ENCODE peak calls at places on chromosome 15, in seven cellular contexts. X is HepG2, E is transverse colon, V is endothelial cell of umbilical vein, C is HCT116, N is H1, O is sigmoid colon. S is an unnamed sample. For H3K4me1, the result is how much of the 10 kb centered on the place peaks cover.

GRCh38 chr15:88126695-88127476 is 129.7 kb downstream of the NTRK3 start:
- DNase-seq in N (no peak), O (no peak), E (no peak), C (no peak), V (no peak), X (no peak), S (no peak)

GRCh38 chr15:69194854-69195253 is 34.4 kb downstream of the GLCE start:
- DNase-seq in N (no peak), X (peak), O (no peak), C (no peak), E (no peak), V (peak), S (no peak)

GRCh38 chr15:96285715-96286367 is 44.7 kb upstream of the NR2F2 start:
- DNase-seq in E (no peak), V (no peak), C (no peak), X (no peak), N (no peak), O (no peak), S (no peak)

GRCh38 chr15:100263721-100264455 is 77.9 kb downstream of the ADAMTS17 start:
- DNase-seq in X (no peak), V (no peak), N (no peak), E (no peak), O (no peak), C (no peak), S (no peak)

GRCh38 chr15:100711479-100712130 is 109.2 kb downstream of the ASB7 start:
- DNase-seq in E (no peak), C (no peak), X (no peak), N (no peak), V (no peak), O (peak), S (no peak)

GRCh38 chr15:38642689-38643270 is 78.2 kb upstream of the RASGRP1 start:
- DNase-seq in V (no peak), N (no peak), E (no peak), O (no peak), C (no peak), X (no peak), S (no peak)

GRCh38 chr15:29690765-29691475 is 131.3 kb downstream of the TJP1 start:
- DNase-seq in X (peak), C (no peak), V (no peak), E (no peak), O (no peak), N (no peak), S (no peak)

GRCh38 chr15:74170845-74171578 is 2.5 kb upstream of the ISLR start:
- DNase-seq in E (no peak), N (no peak), O (peak), X (no peak), C (no peak), V (no peak), S (no peak)

GRCh38 chr15:25848769-25849430 is 14.2 kb downstream of the ATP10A start:
- DNase-seq in N (no peak), V (no peak), O (no peak), E (no peak), X (no peak), C (no peak), S (no peak)

GRCh38 chr15:35690698-35691116 is 144.7 kb upstream of the DPH6 start:
- DNase-seq in V (peak), C (no peak), O (no peak), N (no peak), E (no peak), X (no peak), S (no peak)

GRCh38 chr15:101185770-101186169 is 66.1 kb downstream of the CHSY1 start:
- DNase-seq in O (no peak), C (no peak), N (no peak), X (no peak), E (no peak), V (no peak), S (no peak)

GRCh38 chr15:34796847-34797246 is 1.5 kb upstream of the ACTC1 start:
- DNase-seq in O (no peak), V (no peak), E (no peak), X (no peak), C (no peak), N (no peak), S (no peak)

GRCh38 chr15:69305204-69305931 is 6.7 kb downstream of the PAQR5 start:
- DNase-seq in C (peak), X (peak), E (peak), V (peak), O (no peak), N (no peak), S (peak)

GRCh38 chr15:101092186-101092866 is 159.5 kb downstream of the CHSY1 start:
- DNase-seq in C (no peak), O (no peak), E (no peak), N (no peak), V (no peak), X (no peak), S (no peak)

GRCh38 chr15:74055804-74056203 is 26.5 kb downstream of the GOLGA6A start:
- DNase-seq in O (no peak), E (no peak), C (no peak), N (no peak), V (no peak), X (no peak), S (peak)

GRCh38 chr15:38854506-38854905 is 289.9 kb upstream of the RASGRP1 start:
- DNase-seq in V (no peak), O (no peak), C (no peak), E (no peak), X (no peak), N (no peak), S (no peak)

GRCh38 chr15:100879461-100880138 is at the start of gene ALDH1A3:
- DNase-seq in E (peak), O (peak), X (no peak), C (peak), N (no peak), V (no peak), S (peak)

GRCh38 chr15:76903251-76903681 is 1.9 kb downstream of the SCAPER start:
- DNase-seq in X (peak), C (peak), V (peak), N (no peak), O (no peak), E (no peak), S (no peak)

GRCh38 chr15:76901965-76902364 is 3.2 kb downstream of the SCAPER start:
- DNase-seq in O (no peak), X (no peak), N (no peak), E (no peak), V (no peak), C (no peak), S (no peak)

GRCh38 chr15:76905855-76906254 is 715 bp upstream of the SCAPER start:
- DNase-seq in C (no peak), E (no peak), O (no peak), X (no peak), V (no peak), N (no peak), S (no peak)

GRCh38 chr15:76904461-76905012 is 603 bp downstream of the SCAPER start:
- DNase-seq in V (peak), E (peak), C (no peak), O (peak), X (peak), N (no peak), S (no peak)

GRCh38 chr15:76905013-76905839 is at the start of gene SCAPER:
- DNase-seq in O (peak), X (peak), E (peak), V (peak), C (peak), N (peak), S (peak)
- TF ChIP-seq POLR2A in O (peak), X (no peak), E (peak), V (peak), C (no peak), N (peak), S (no peak)

DNA sequence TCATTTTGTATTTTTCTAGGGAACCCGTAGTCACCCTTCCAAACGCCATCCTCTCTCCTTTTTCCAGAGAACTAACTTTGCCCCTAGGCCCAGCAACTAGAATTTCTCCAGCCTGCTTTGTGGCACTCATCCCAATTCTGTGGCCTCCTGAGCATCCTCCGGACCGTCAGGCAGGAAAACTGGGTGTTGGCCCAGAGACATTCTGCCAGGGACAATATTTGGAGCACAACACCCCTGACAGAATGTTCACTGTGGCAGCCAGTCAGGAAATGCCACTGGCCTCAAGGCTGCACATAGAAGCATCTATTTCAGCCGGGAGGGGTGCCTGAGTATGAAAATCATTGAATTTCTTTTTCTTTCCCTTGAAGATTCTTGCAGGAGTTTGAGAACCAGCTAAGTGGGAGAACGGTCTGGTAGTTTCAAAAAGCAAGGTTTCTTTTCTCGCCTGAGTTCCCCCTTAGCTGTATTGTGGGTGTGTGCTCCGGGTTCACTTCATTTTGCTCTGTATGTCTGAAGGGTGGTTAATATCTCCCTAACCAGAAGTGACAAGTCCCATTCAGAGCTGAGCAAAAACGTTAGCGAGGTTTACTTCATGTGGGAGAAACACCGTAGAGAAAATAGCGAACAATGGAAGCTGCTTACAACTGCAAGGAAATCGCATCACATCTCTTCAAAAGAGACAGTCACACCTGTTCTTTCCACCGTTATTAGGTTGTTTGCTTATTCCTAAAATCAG is 108.1 kb upstream of the TPM1 start:
- DNase-seq in O (no peak), X (no peak), V (no peak), C (no peak), E (no peak), N (peak), S (no peak)
- H3K4me3 ChIP-seq in O (no peak), X (no peak), V (no peak), C (no peak), E (no peak), N (no peak), S (no peak)

DNA sequence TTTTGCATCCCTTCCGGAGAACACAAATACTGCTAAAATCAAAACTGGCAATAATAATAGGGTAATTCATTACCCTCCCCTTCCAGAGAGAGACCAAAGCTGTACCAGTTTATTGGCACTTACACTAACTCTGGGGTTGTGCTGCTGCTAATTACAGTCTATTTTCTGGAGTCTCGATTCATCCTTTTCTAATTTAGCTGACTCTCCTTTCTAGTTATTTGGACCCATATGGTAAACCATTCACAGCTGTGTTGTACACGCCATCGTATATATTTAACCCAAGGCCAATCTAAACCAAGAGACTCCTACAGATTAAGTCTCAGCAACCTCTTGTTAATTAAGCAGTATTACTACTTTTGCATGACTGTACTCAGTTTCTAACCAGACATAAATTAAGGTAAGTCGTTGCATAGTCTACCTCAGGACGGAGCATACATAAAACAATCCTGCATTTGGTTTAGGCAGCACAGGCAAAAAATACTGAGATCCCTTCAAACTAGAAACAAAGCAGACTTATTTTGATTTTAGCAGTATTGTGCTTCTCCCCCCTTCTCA is 22.5 kb downstream of the ANXA2 start:
- DNase-seq in N (no peak), X (no peak), C (no peak), E (no peak), O (no peak), V (no peak), S (no peak)
- H3K4me1 ChIP-seq in N (under half), X (half or more), C (half or more), E (half or more), O (half or more), V (half or more), S (half or more)

GRCh38 chr15:62165029-62165792 is at the start of gene C2CD4B:
- DNase-seq in C (no peak), X (no peak), N (peak), O (no peak), V (peak), E (peak), S (peak)

GRCh38 chr15:62163397-62163796 is 1.7 kb downstream of the C2CD4B start:
- DNase-seq in V (peak), C (no peak), E (no peak), X (no peak), O (no peak), N (no peak), S (no peak)

GRCh38 chr15:62165793-62166380 is 802 bp upstream of the C2CD4B start:
- DNase-seq in C (no peak), X (no peak), V (peak), N (no peak), E (no peak), O (no peak), S (no peak)

GRCh38 chr15:62163847-62164499 is 1.1 kb downstream of the C2CD4B start:
- DNase-seq in V (peak), O (no peak), C (no peak), N (peak), X (no peak), E (peak), S (no peak)

DNA sequence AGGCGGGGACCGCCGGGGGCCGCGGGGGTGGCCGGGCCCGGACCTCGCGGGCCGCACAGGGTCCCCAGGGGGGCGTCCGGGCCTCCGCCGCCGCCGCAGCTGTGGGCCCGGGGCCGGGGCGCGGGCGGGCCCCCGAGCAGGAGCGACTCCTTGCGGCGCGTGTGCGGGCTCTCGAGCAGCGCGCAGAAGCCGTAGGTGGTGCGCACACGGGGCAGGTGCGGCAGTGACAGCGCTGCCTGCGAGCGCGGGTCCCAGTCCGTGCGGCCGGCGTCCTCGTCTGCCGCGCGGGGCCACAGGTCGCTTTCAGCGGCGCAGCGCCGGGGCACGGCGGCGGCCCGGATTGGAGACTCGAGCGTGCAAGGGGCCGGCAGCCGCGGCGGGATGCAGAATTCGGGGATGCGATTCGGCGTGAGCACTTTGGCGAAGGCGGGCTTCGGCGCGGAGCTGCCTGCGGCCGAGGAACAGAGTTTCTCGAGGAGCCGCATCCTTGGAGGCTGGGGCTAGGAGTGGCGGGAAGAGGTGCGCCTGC is 521 bp downstream of the C2CD4B start:
- DNase-seq in O (no peak), N (peak), V (no peak), X (no peak), C (no peak), E (peak), S (peak)
- TF ChIP-seq POLR2A in O (no peak), N (no peak), V (no peak), X (no peak), C (no peak), E (no peak), S (no peak)

DNA sequence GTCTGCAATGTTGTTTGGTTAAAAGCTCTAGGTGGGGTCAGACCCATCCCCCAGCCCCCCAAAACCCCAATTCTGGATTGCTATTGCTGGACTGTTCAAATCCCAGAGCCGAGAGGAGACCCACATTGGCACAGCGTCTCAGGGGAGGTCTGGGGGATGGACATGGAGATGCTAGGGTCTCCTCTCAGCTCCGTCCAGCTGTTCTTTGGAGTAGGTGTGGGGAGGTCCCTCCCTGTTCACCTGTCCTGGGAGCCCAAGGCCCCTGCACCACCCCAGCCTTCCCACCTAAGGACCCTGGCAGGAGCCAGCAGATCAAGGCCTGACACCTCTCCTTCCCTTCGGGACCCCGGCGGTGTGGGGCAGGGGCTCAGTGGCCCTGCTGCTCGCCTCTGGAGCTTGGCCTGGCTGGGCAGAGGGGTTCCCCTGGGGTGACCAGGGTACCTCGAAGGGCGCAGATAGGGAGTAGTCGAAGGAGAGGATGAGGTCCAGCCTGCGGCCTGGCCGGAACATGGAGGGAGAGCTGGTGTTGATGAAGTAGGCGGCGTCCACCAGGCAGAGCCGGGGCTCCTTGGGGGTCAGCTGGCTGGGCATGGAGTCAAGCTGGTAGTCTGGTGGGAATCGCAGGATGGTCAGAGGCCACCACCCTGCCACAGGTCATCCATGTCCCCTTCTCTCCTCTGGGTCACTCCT is 23.9 kb downstream of the PLA2G4D start:
- DNase-seq in N (no peak), O (no peak), C (no peak), X (no peak), E (no peak), V (no peak), S (peak)
- H3K4me3 ChIP-seq in N (no peak), O (no peak), C (no peak), X (no peak), E (no peak), V (no peak), S (no peak)

DNA sequence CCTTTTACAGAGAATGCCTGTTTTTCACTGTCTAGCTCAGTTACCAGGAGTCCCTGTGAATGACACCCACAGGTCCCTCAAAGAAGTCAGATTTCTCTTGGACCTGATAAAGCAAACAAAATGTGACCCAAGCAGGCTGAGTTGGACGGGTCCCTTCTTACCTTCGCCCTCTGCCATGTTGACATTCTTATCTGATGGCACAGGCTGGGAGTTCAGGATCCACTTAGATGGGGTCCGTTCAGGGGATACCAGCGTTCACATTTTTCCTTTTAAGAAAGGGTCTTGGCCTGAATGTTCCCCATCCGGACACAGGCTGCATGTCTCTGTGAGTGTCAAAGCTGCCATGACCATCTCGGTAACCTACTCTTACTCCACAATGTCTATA is 179.0 kb downstream of the THSD4 start:
- DNase-seq in E (no peak), N (no peak), C (no peak), X (no peak), O (no peak), V (no peak), S (no peak)
- H3K4me1 ChIP-seq in E (under half), N (under half), C (under half), X (under half), O (under half), V (under half), S (under half)

DNA sequence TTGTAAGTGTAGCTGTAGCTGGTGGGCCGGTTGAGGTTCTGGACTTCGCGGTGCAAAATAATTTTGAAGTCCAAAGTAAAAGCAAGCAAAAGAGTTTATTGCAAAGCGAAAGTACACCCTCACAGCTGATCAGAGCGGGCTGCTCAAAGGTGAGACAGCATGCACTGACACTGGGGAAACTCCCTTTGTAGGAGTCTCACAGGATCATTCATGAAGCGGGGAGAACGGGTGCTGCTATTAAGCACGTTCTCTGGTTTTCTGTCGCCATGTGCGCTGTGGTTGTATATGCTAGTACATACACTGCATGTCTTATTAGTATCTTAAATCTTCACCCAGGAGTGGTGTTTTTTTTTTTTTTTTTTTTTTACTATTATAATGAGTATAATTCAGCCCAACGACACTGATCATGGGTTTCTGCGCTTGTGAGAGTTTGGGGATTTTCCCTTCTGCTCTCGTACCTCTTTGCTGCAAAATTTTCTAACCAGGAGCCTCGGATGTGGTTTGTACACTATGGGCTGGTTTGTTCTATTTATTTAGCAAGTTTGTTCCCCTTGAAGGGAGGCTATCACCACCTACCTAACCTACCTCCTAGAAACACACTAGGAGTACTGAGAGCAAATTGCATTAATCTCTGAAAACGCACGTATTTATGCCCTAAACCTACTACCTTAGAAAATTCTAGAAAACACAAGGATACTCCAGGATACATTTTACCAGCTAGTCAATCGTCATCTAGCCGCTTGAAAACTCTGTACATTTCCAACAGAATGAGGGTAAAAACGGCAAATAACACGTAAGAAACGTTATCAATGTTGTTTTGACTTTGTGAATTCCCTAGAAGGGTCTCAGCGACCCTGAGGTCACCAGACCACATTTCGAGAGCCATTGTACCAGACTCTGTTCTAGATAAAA is 1.3 kb upstream of the AP4E1 start:
- DNase-seq in C (no peak), X (peak), N (no peak), V (no peak), E (peak), O (no peak), S (peak)
- TF ChIP-seq POLR2A in C (no peak), X (peak), N (no peak), V (no peak), E (peak), O (no peak), S (no peak)